ENCODE peak calls at places on chromosomes 16 and 17, in six cellular contexts. Q is IMR-90, U is cardiac muscle cell, A is tibial artery, Z is tibial nerve, C is SK-N-SH. H is an unnamed sample. For H3K4me1 and H3K36me3, the result is how much of the 10 kb centered on the place peaks cover.

GRCh38 chr17:34728771-34729310 is 149.5 kb downstream of the TMEM132E start:
- DNase-seq in Q (no peak), U (no peak), C (no peak), Z (no peak), A (peak), H (no peak)

GRCh38 chr17:67520282-67520906 is 143.3 kb downstream of the PITPNC1 start:
- DNase-seq in Q (peak), A (no peak), U (no peak), Z (peak), C (no peak), H (no peak)

GRCh38 chr17:37450090-37450489 is 39.6 kb upstream of the DUSP14 start:
- DNase-seq in Q (peak), U (no peak), A (no peak), C (no peak), Z (no peak), H (no peak)

GRCh38 chr16:85654251-85655115 is 34.3 kb downstream of the GINS2 start:
- DNase-seq in Z (no peak), C (no peak), U (no peak), A (no peak), Q (no peak), H (no peak)

GRCh38 chr17:51355314-51356083 is 95.2 kb downstream of the UTP18 start:
- DNase-seq in C (peak), Z (no peak), U (no peak), Q (no peak), A (no peak), H (no peak)

GRCh38 chr17:46942441-46943217 is 19.7 kb downstream of the GOSR2 start:
- DNase-seq in U (peak), Q (peak), C (peak), Z (peak), A (peak), H (no peak)

GRCh38 chr17:74815671-74816370 is 39.7 kb upstream of the NAT9 start:
- DNase-seq in C (no peak), Q (no peak), Z (no peak), U (peak), A (no peak), H (no peak)

GRCh38 chr17:63826468-63827001 is 696 bp upstream of the PSMC5 start:
- DNase-seq in C (peak), U (peak), Q (peak), Z (no peak), A (no peak), H (no peak)

GRCh38 chr16:73150790-73151189 is 102.9 kb upstream of the ZFHX3 start:
- DNase-seq in Q (no peak), Z (no peak), U (no peak), C (no peak), A (no peak), H (no peak)

GRCh38 chr16:86680661-86681439 is 102.5 kb downstream of the FOXL1 start:
- DNase-seq in Q (no peak), A (no peak), Z (no peak), C (no peak), U (no peak), H (no peak)

GRCh38 chr16:86680137-86680536 is 101.8 kb downstream of the FOXL1 start:
- DNase-seq in A (no peak), Q (peak), U (no peak), Z (no peak), C (no peak), H (no peak)

GRCh38 chr16:86682219-86682904 is 104.0 kb downstream of the FOXL1 start:
- DNase-seq in U (no peak), C (no peak), A (no peak), Q (no peak), Z (no peak), H (no peak)

GRCh38 chr16:86681440-86681838 is 103.1 kb downstream of the FOXL1 start:
- DNase-seq in U (no peak), C (no peak), A (peak), Q (no peak), Z (no peak), H (peak)

DNA sequence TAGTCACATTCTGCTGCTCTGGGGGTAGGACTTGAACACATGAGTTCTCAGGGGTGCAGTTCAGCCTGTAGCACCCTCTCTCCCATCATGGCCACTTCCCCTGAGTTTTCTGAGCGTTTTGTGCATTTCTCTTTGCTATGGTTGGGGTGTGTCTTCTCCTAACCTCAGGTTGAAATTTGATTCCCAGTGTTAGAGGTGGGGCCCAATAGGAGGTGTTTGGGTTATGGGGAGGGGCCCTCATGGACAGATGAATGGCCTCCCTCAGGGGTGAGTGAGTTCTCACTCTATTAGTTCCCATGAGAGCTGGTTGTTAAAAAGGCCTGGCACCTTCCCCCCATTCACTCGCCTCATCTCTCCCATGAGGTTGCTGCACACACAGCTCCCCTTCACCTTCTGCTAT is 101.1 kb downstream of the FOXL1 start:
- DNase-seq in C (no peak), Q (no peak), A (no peak), Z (no peak), U (no peak), H (no peak)
- H3K4me1 ChIP-seq in C (under half), Q (under half), A (under half), Z (under half), U (under half), H (half or more)

GRCh38 chr17:79658811-79659207 is 48.0 kb upstream of the RBFOX3 start:
- DNase-seq in Q (peak), U (peak), C (peak), A (no peak), Z (no peak), H (no peak)
- TF ChIP-seq CTCF in Q (peak), U (peak), C (peak), A (no peak), Z (no peak), H (no peak)

GRCh38 chr16:18852647-18853046 is 51.3 kb upstream of the ARL6IP1 start:
- DNase-seq in Q (no peak), A (no peak), C (no peak), Z (no peak), U (no peak), H (no peak)
- H3K36me3 ChIP-seq in Q (under half), A (half or more), C (half or more), Z (under half), U (half or more), H (half or more)

GRCh38 chr17:48443712-48444111 is 13.7 kb upstream of the SKAP1 start:
- DNase-seq in Q (no peak), Z (no peak), A (no peak), U (no peak), C (no peak), H (no peak)
- H3K4me1 ChIP-seq in Q (under half), Z (under half), A (under half), U (under half), C (under half), H (under half)

GRCh38 chr17:44623070-44623725 is 33.1 kb upstream of the MEIOC start:
- DNase-seq in U (no peak), A (no peak), Z (no peak), Q (no peak), C (no peak), H (no peak)
- TF ChIP-seq CTCF in U (no peak), A (no peak), Z (no peak), Q (no peak), C (no peak), H (no peak)

GRCh38 chr16:3413730-3414379 is 12.8 kb downstream of the ZNF174 start:
- DNase-seq in C (no peak), A (no peak), Z (no peak), Q (no peak), U (no peak), H (no peak)

DNA sequence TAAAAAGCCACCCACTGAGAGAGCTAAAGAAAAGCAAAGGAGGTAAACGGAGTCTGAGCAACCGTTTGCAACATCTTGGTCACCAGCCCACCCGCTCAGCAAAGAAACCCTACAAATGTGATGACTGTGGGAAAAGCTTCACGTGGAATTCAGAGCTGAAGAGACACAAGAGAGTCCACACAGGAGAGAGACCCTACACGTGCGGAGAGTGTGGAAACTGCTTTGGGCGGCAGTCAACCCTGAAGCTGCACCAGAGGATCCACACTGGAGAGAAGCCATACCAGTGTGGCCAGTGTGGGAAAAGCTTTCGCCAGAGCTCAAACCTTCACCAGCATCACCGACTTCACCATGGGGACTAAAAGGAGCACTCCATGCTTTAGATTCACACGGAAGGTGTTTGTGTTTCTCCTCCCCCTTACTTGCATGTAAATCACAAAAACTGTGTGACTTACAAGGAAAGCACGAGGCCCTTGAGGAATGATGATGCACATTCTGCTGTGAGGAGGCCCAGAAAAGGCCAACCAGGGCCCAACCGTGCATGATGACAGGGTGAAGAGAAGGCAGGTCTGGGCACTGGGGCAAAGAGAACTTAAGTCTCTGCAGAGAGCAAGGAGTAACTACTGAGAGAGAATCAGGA is 7.7 kb downstream of the ZNF174 start:
- DNase-seq in A (no peak), C (no peak), Q (no peak), Z (no peak), U (no peak), H (no peak)
- H3K36me3 ChIP-seq in A (half or more), C (half or more), Q (under half), Z (under half), U (under half), H (half or more)

H was measured in thoracic aorta.